ENCODE peak calls at places on chromosomes 13 and 19, in six cellular contexts. X is NB4, H is ovary, U is right lobe of liver, F is H54, V is H1. T is an unnamed sample.
A peak's percentile ranks its signal among the peaks of the same experiment; 100 is the strongest.

GRCh38 chr19:4284176-4284958 is 5.3 kb downstream of the SHD start:
- DNase-seq in X (peak; percentile 22), H (no peak), U (peak; percentile 93), F (peak; percentile 74), V (peak; percentile 71), T (no peak)

GRCh38 chr13:26132756-26133155 is 80.9 kb upstream of the SHISA2 start:
- DNase-seq in X (peak; percentile 19), H (no peak), U (no peak), F (no peak), V (no peak), T (no peak)

GRCh38 chr19:1566392-1567115 is 1.6 kb downstream of the MEX3D start:
- DNase-seq in X (no peak), H (peak; percentile 85), U (peak; percentile 46), F (peak; percentile 92), V (peak; percentile 39), T (no peak)

GRCh38 chr13:100280681-100281080 is 191.8 kb downstream of the PCCA start:
- DNase-seq in X (no peak), H (no peak), U (no peak), F (peak; percentile 15), V (no peak), T (no peak)

GRCh38 chr19:54158812-54159351 is 639 bp downstream of the LENG1 start:
- DNase-seq in X (peak; percentile 21), H (no peak), U (no peak), F (no peak), V (no peak), T (no peak)

GRCh38 chr19:13300421-13301030 is 150.3 kb downstream of the IER2 start:
- DNase-seq in X (no peak), H (no peak), U (no peak), F (no peak), V (no peak), T (no peak)

GRCh38 chr13:28819748-28820098 is 416 bp upstream of the MTUS2 start:
- DNase-seq in X (peak; percentile 57), H (peak; percentile 40), U (peak; percentile 77), F (no peak), V (no peak), T (no peak)

GRCh38 chr13:106990594-106990993 is 422.7 kb upstream of the ARGLU1 start:
- DNase-seq in X (no peak), H (no peak), U (no peak), F (no peak), V (no peak), T (no peak)

GRCh38 chr13:44236370-44236769 is 137.3 kb upstream of the SERP2 start:
- DNase-seq in X (no peak), H (no peak), U (no peak), F (no peak), V (no peak), T (no peak)

GRCh38 chr19:47130120-47130588 is 481 bp upstream of the SAE1 start:
- DNase-seq in X (peak; percentile 43), H (no peak), U (no peak), F (no peak), V (no peak), T (no peak)

GRCh38 chr19:47132522-47132852 is 1.9 kb downstream of the SAE1 start:
- DNase-seq in X (no peak), H (no peak), U (no peak), F (no peak), V (no peak), T (no peak)

GRCh38 chr19:47133021-47133471 is 2.4 kb downstream of the SAE1 start:
- DNase-seq in X (no peak), H (no peak), U (no peak), F (no peak), V (no peak), T (no peak)

GRCh38 chr19:47129579-47129978 is 1.1 kb upstream of the SAE1 start:
- DNase-seq in X (no peak), H (no peak), U (no peak), F (no peak), V (no peak), T (no peak)

GRCh38 chr19:47130589-47131168 is at the start of gene SAE1:
- DNase-seq in X (peak; percentile 100), H (peak; percentile 96), U (peak; percentile 95), F (peak; percentile 84), V (peak; percentile 99), T (peak; percentile 98)
- TF ChIP-seq POLR2A in X (peak; percentile 100), H (peak; percentile 47), U (peak; percentile 69), F (peak; percentile 82), V (peak; percentile 84), T (no peak)

GRCh38 chr13:63044617-63045016 is 1629.0 kb upstream of the PCDH20 start:
- DNase-seq in X (no peak), H (no peak), U (no peak), F (no peak), V (no peak), T (no peak)

GRCh38 chr13:63050287-63050686 is 1634.6 kb upstream of the PCDH20 start:
- DNase-seq in X (no peak), H (no peak), U (no peak), F (no peak), V (no peak), T (no peak)

GRCh38 chr13:63048648-63049047 is 1633.0 kb upstream of the PCDH20 start:
- DNase-seq in X (no peak), H (no peak), U (no peak), F (no peak), V (no peak), T (no peak)
- TF ChIP-seq POLR2A in X (no peak), H (no peak), U (no peak), F (no peak), V (no peak), T (no peak)

GRCh38 chr19:45469132-45469834 is 1.5 kb downstream of the FOSB start:
- DNase-seq in X (peak; percentile 93), H (peak; percentile 96), U (peak; percentile 92), F (no peak), V (no peak), T (peak; percentile 97)
- TF ChIP-seq POLR2A in X (peak; percentile 51), H (peak; percentile 72), U (peak; percentile 43), F (no peak), V (peak; percentile 87), T (peak; percentile 71)

GRCh38 chr19:34979819-34980640 is 16.0 kb upstream of the ZNF792 start:
- DNase-seq in X (no peak), H (no peak), U (no peak), F (no peak), V (no peak), T (no peak)

GRCh38 chr19:34976611-34977010 is 12.6 kb upstream of the ZNF792 start:
- DNase-seq in X (no peak), H (no peak), U (peak; percentile 34), F (no peak), V (no peak), T (no peak)

GRCh38 chr19:34972163-34972705 is 8.2 kb upstream of the ZNF792 start:
- DNase-seq in X (no peak), H (no peak), U (peak; percentile 21), F (no peak), V (no peak), T (no peak)

GRCh38 chr19:34974631-34975030 is 10.6 kb upstream of the ZNF792 start:
- DNase-seq in X (no peak), H (no peak), U (no peak), F (no peak), V (no peak), T (no peak)

DNA sequence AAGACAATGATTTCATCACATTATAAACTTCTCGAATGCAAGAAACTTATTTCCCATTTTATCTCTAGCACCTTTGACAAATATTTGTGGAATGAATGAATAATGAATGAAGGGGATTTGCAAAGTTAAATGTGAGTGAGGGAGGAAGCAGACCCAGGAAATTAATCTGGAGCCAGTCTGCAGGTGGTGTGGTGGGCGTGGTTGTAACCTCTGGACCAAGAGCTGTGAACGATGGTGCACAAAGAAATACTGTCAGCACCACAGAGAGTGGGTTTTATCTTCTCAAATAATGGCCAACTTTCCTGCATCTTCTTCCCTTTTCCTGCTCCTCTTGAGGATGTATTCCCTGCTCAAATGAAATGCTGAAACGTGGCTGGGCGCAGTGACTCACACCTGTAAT is 11.0 kb upstream of the ZNF792 start:
- DNase-seq in X (no peak), H (no peak), U (peak; percentile 36), F (no peak), V (no peak), T (no peak)
- TF ChIP-seq POLR2A in X (no peak), H (no peak), U (no peak), F (no peak), V (no peak), T (no peak)

GRCh38 chr13:113862766-113863510 is 938 bp downstream of the GAS6 start:
- DNase-seq in X (no peak), H (peak; percentile 71), U (no peak), F (no peak), V (no peak), T (no peak)
- TF ChIP-seq POLR2A in X (no peak), H (no peak), U (no peak), F (no peak), V (no peak), T (no peak)

DNA sequence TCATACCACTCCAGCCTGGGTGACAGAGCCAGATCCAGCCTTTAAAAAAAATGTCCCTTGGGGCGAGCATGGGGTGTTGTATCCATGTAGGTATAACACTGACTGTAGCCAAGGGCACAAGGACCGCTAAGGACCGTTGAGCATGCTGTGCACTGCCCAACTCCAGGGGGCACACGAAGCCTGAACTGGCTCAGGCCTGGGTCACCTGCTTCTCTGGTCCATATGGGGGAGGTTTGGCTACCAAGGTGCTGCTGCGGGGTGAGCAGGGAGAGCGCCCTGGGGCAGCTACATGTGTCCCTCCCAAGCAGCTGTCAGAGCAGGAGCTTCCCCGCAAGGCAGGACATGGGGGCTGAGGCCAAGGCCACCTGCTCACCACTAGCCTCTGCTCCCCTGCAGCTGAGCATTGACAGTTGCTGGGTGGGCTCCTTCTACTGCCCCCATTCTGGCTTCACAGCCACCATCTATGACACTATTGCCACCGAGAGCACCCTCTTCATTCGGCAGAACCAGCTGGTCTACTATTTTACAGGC is 16.3 kb downstream of the CATSPERG start:
- DNase-seq in X (no peak), H (no peak), U (no peak), F (no peak), V (no peak), T (no peak)
- TF ChIP-seq POLR2A in X (no peak), H (no peak), U (no peak), F (no peak), V (no peak), T (no peak)

DNA sequence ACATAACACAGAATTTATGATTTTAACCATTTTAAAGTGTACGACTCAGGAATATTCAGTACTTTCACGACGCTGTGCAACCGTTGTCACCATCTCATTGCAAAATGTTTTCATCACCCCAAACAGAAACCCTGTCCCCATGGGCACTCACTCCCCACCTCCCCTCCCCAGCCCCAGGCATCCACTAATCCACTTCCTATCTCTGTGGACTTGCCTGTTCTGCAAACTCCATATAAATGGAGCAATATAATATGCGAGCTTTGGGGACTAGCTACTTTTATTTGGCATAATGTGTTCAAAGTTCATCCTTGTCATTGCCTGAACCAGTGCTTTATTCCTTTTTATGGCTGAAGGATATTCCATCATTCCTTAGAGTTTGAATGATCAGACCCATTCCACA is 7.3 kb upstream of the INSR start:
- DNase-seq in X (peak; percentile 70), H (no peak), U (no peak), F (no peak), V (no peak), T (no peak)
- TF ChIP-seq POLR2A in X (no peak), H (no peak), U (no peak), F (no peak), V (no peak), T (no peak)

T was measured in spleen.